ENCODE peak calls at places on chromosomes 13 and 19, in five cellular contexts. L is cardiac muscle cell; V is breast epithelium; C is Peyer's patch; O is CD8-positive, alpha-beta T cell. Z is an unnamed sample.

GRCh38 chr13:26558074-26558805 is 757 bp downstream of the WASF3 start:
- DNase-seq in L (peak; percentile 22), V (no peak), C (no peak), O (no peak), Z (no peak)

GRCh38 chr19:33419763-33420080 is 46.2 kb downstream of the CEBPG start:
- DNase-seq in L (no peak), V (no peak), C (no peak), O (no peak), Z (no peak)

GRCh38 chr13:31031482-31031881 is 99.0 kb downstream of the TEX26 start:
- DNase-seq in L (no peak), V (no peak), C (no peak), O (no peak), Z (no peak)

GRCh38 chr13:95452376-95452775 is 100.1 kb upstream of the CLDN10 start:
- DNase-seq in L (no peak), V (no peak), C (no peak), O (no peak), Z (no peak)

GRCh38 chr13:47000166-47000565 is 103.3 kb upstream of the HTR2A start:
- DNase-seq in L (no peak), V (no peak), C (no peak), O (no peak), Z (no peak)

GRCh38 chr13:97076898-97077297 is 82.6 kb upstream of the OXGR1 start:
- DNase-seq in L (peak; percentile 76), V (no peak), C (no peak), O (no peak), Z (no peak)

GRCh38 chr19:18023596-18024212 is 15.7 kb downstream of the ARRDC2 start:
- DNase-seq in L (peak; percentile 95), V (peak; percentile 78), C (peak; percentile 99), O (peak; percentile 57), Z (no peak)

GRCh38 chr13:113291129-113291528 is 5.9 kb upstream of the LAMP1 start:
- DNase-seq in L (no peak), V (no peak), C (no peak), O (no peak), Z (no peak)

GRCh38 chr13:75963318-75963717 is 327.2 kb downstream of the LMO7 start:
- DNase-seq in L (no peak), V (no peak), C (no peak), O (no peak), Z (no peak)

GRCh38 chr13:62278271-62278670 is 862.6 kb upstream of the PCDH20 start:
- DNase-seq in L (no peak), V (no peak), C (no peak), O (no peak), Z (no peak)

GRCh38 chr13:73715910-73716257 is 418.3 kb downstream of the KLF12 start:
- DNase-seq in L (no peak), V (no peak), C (no peak), O (no peak), Z (no peak)

GRCh38 chr19:33203529-33203928 is 9.4 kb downstream of the LRP3 start:
- DNase-seq in L (no peak), V (no peak), C (no peak), O (no peak), Z (no peak)

GRCh38 chr13:106100261-106100919 is 435.1 kb downstream of the EFNB2 start:
- DNase-seq in L (no peak), V (no peak), C (no peak), O (no peak), Z (peak; percentile 98)

DNA sequence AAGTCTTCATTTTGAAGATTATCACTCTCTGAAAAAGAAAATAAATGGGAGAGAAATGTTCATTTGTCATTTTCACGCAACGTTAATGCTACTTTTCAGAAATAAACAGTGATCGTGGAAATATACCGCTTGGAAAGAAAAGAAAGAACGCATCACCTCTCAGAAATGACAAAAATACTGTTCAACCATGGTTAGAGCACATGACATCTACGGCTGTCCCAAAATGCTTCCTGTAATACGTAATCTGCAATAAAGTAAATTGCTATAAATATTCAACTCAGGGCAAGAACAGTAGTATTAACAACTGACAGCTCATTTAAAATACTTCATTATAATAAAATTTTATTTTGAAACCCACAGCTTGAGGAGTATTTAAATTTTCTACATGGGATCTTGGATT is 15.2 kb downstream of the LATS2 start:
- DNase-seq in L (no peak), V (no peak), C (no peak), O (no peak), Z (no peak)
- H3K4me1 ChIP-seq in L (peaks cover 11% of the 10 kb centered on the region), V (peaks cover 3% of the 10 kb centered on the region), C (peaks cover 7% of the 10 kb centered on the region), O (no peaks in the 10 kb centered on the region), Z (peaks cover 14% of the 10 kb centered on the region)

GRCh38 chr19:8320564-8321066 is 560 bp downstream of the NDUFA7 start:
- DNase-seq in L (no peak), V (no peak), C (no peak), O (no peak), Z (no peak)
- TF ChIP-seq CTCF in L (no peak), V (no peak), C (no peak), O (no peak), Z (no peak)

DNA sequence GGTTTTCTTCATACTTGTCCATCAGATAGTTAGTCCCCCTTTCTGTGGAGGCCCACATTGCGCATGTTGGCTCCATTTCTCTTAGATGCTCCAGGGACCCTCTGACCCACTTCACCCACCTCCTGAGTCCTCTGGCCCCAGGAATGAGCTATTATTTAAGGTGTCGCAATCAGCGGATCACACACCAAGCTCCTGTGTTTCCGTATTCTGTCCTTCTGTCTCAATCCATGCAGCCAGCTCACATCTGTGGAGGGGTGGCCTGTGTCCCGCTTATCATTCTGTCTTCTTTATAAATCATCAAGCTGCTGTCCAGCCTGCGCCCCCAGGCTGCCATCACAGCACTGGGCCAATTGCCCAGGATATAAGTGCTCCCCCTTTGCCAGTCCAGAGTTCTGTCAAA is 4.7 kb downstream of the ZNF230 start:
- DNase-seq in L (no peak), V (no peak), C (no peak), O (no peak), Z (no peak)
- H3K9me3 ChIP-seq in L (no peaks in the 10 kb centered on the region), V (peaks cover 70% of the 10 kb centered on the region), C (no peaks in the 10 kb centered on the region), O (peaks cover 40% of the 10 kb centered on the region), Z (peaks cover 20% of the 10 kb centered on the region)

GRCh38 chr13:98535501-98536357 is 41.2 kb downstream of the STK24 start:
- DNase-seq in L (no peak), V (no peak), C (no peak), O (no peak), Z (no peak)

GRCh38 chr13:98539655-98540054 is 37.3 kb downstream of the STK24 start:
- DNase-seq in L (no peak), V (no peak), C (no peak), O (no peak), Z (no peak)

GRCh38 chr13:98536729-98537128 is 40.2 kb downstream of the STK24 start:
- DNase-seq in L (no peak), V (no peak), C (no peak), O (no peak), Z (no peak)

GRCh38 chr13:98537306-98537705 is 39.6 kb downstream of the STK24 start:
- DNase-seq in L (no peak), V (no peak), C (no peak), O (no peak), Z (no peak)

GRCh38 chr13:98537740-98538139 is 39.2 kb downstream of the STK24 start:
- DNase-seq in L (no peak), V (no peak), C (no peak), O (no peak), Z (no peak)
- H3K4me1 ChIP-seq in L (peaks cover 26% of the 10 kb centered on the region), V (peaks cover 4% of the 10 kb centered on the region), C (peaks cover 79% of the 10 kb centered on the region), O (peaks cover 72% of the 10 kb centered on the region), Z (peaks cover 15% of the 10 kb centered on the region)

GRCh38 chr19:45442927-45443461 is 19.3 kb upstream of the ERCC1 start:
- DNase-seq in L (peak; percentile 48), V (peak; percentile 64), C (peak; percentile 69), O (no peak), Z (peak; percentile 55)

GRCh38 chr19:45446295-45446694 is 21.5 kb upstream of the FOSB start:
- DNase-seq in L (peak; percentile 62), V (no peak), C (no peak), O (no peak), Z (no peak)

GRCh38 chr19:45443462-45444317 is 20.0 kb upstream of the ERCC1 start:
- DNase-seq in L (peak; percentile 95), V (peak; percentile 99), C (peak; percentile 78), O (no peak), Z (peak; percentile 98)

GRCh38 chr19:45445139-45445538 is 21.4 kb upstream of the ERCC1 start:
- DNase-seq in L (no peak), V (no peak), C (no peak), O (no peak), Z (no peak)

GRCh38 chr19:45444318-45445041 is 20.8 kb upstream of the ERCC1 start:
- DNase-seq in L (peak; percentile 94), V (peak; percentile 94), C (peak; percentile 90), O (peak; percentile 65), Z (peak; percentile 99)
- TF ChIP-seq CTCF in L (no peak), V (peak; percentile 24), C (no peak), O (no peak), Z (no peak)

Z was measured in Caco-2.